ENCODE peak calls at places on chromosomes 12 and 14, in seven cellular contexts. A is HCT116, R is left ventricle myocardium inferior, G is body of pancreas, W is tibial artery, C is IMR-90, V is esophagus squamous epithelium. X is an unnamed sample. For H3K9me3, the result is how much of the 10 kb centered on the place peaks cover.

GRCh38 chr12:24931666-24932405 is 17.1 kb downstream of the BCAT1 start:
- DNase-seq in A (no peak), R (no peak), G (no peak), W (no peak), C (peak), V (no peak), X (no peak)

GRCh38 chr12:122166422-122167327 is 7.3 kb downstream of the IL31 start:
- DNase-seq in A (no peak), R (no peak), G (no peak), W (no peak), C (no peak), V (no peak), X (no peak)

GRCh38 chr14:55780156-55780946 is 200.3 kb downstream of the KTN1 start:
- DNase-seq in A (no peak), R (peak), G (peak), W (peak), C (peak), V (no peak), X (peak)

GRCh38 chr12:113368331-113368730 is 9.9 kb downstream of the PLBD2 start:
- DNase-seq in A (no peak), R (no peak), G (no peak), W (no peak), C (no peak), V (no peak), X (no peak)

GRCh38 chr12:10167588-10167987 is 4.3 kb downstream of the OLR1 start:
- DNase-seq in A (no peak), R (no peak), G (no peak), W (no peak), C (no peak), V (no peak), X (no peak)

GRCh38 chr12:22670762-22671161 is 45.8 kb downstream of the ETNK1 start:
- DNase-seq in A (no peak), R (no peak), G (no peak), W (no peak), C (peak), V (no peak), X (no peak)

GRCh38 chr12:102939059-102939458 is 18.4 kb upstream of the ASCL1 start:
- DNase-seq in A (no peak), R (no peak), G (no peak), W (no peak), C (no peak), V (no peak), X (no peak)

GRCh38 chr12:41234672-41235071 is 46.6 kb downstream of the PDZRN4 start:
- DNase-seq in A (no peak), R (no peak), G (no peak), W (no peak), C (no peak), V (no peak), X (no peak)

GRCh38 chr12:15196221-15196620 is 25.0 kb downstream of the RERG start:
- DNase-seq in A (no peak), R (no peak), G (no peak), W (no peak), C (no peak), V (no peak), X (no peak)

GRCh38 chr14:77407158-77407557 is 16.2 kb downstream of the NOXRED1 start:
- DNase-seq in A (no peak), R (no peak), G (no peak), W (no peak), C (no peak), V (no peak), X (peak)

GRCh38 chr12:96427269-96427729 is 27.1 kb upstream of the CDK17 start:
- DNase-seq in A (peak), R (peak), G (peak), W (peak), C (peak), V (no peak), X (no peak)

GRCh38 chr12:121955258-121956040 is 37.1 kb downstream of the CFAP251 start:
- DNase-seq in A (peak), R (no peak), G (no peak), W (no peak), C (peak), V (no peak), X (peak)

GRCh38 chr12:121241203-121241970 is 31.5 kb downstream of the P2RX4 start:
- DNase-seq in A (no peak), R (no peak), G (no peak), W (peak), C (no peak), V (no peak), X (no peak)

GRCh38 chr12:8852119-8852518 is 29.7 kb downstream of the A2ML1 start:
- DNase-seq in A (no peak), R (no peak), G (no peak), W (no peak), C (no peak), V (no peak), X (no peak)

GRCh38 chr12:108616941-108617858 is 16.5 kb downstream of the SELPLG start:
- DNase-seq in A (no peak), R (peak), G (no peak), W (no peak), C (no peak), V (no peak), X (no peak)

GRCh38 chr12:56358836-56359532 is 923 bp downstream of the STAT2 start:
- DNase-seq in A (no peak), R (no peak), G (no peak), W (no peak), C (peak), V (no peak), X (peak)

GRCh38 chr14:94322648-94323570 is at the start of gene SERPINA6:
- DNase-seq in A (no peak), R (no peak), G (peak), W (no peak), C (peak), V (no peak), X (peak)

GRCh38 chr14:77892381-77892871 is 92.5 kb downstream of the ADCK1 start:
- DNase-seq in A (no peak), R (peak), G (no peak), W (no peak), C (peak), V (no peak), X (peak)

GRCh38 chr14:20799955-20800544 is 2.6 kb downstream of the RNASE1 start:
- DNase-seq in A (no peak), R (peak), G (no peak), W (peak), C (no peak), V (peak), X (peak)

GRCh38 chr12:85138833-85139232 is 102.7 kb downstream of the LRRIQ1 start:
- DNase-seq in A (no peak), R (no peak), G (no peak), W (no peak), C (no peak), V (no peak), X (no peak)

GRCh38 chr14:75363570-75364227 is 64.1 kb upstream of the JDP2 start:
- DNase-seq in A (no peak), R (no peak), G (no peak), W (no peak), C (no peak), V (no peak), X (no peak)

GRCh38 chr12:108342985-108343384 is 3.9 kb upstream of the CMKLR1 start:
- DNase-seq in A (no peak), R (no peak), G (no peak), W (peak), C (no peak), V (no peak), X (no peak)

GRCh38 chr12:68565391-68565903 is 45.3 kb upstream of the RAP1B start:
- DNase-seq in A (no peak), R (no peak), G (no peak), W (no peak), C (peak), V (no peak), X (no peak)

GRCh38 chr12:124191024-124191359 is 103.9 kb upstream of the RFLNA start:
- DNase-seq in A (peak), R (no peak), G (no peak), W (no peak), C (no peak), V (no peak), X (peak)

GRCh38 chr12:46677749-46678148 is 148.0 kb downstream of the SLC38A4 start:
- DNase-seq in A (no peak), R (no peak), G (no peak), W (no peak), C (peak), V (no peak), X (peak)

GRCh38 chr14:77026930-77027537 is 1.5 kb downstream of the IRF2BPL start:
- DNase-seq in A (no peak), R (peak), G (peak), W (peak), C (peak), V (no peak), X (peak)

GRCh38 chr12:11769723-11770514 is 120.4 kb downstream of the ETV6 start:
- DNase-seq in A (no peak), R (no peak), G (no peak), W (no peak), C (no peak), V (no peak), X (no peak)

GRCh38 chr12:52307836-52308806 is 13.1 kb downstream of the KRT83 start:
- DNase-seq in A (peak), R (peak), G (peak), W (peak), C (peak), V (no peak), X (peak)

GRCh38 chr12:13165578-13166120 is 30.9 kb upstream of the EMP1 start:
- DNase-seq in A (peak), R (peak), G (peak), W (peak), C (peak), V (no peak), X (peak)

GRCh38 chr12:70157099-70157498 is 86.1 kb upstream of the CNOT2 start:
- DNase-seq in A (no peak), R (no peak), G (no peak), W (no peak), C (no peak), V (no peak), X (no peak)
- H3K9me3 ChIP-seq in A (under half), R (half or more), G (under half), W (under half), C (under half), V (under half), X (under half)

GRCh38 chr12:104634044-104634443 is 177.3 kb downstream of the CHST11 start:
- DNase-seq in A (no peak), R (no peak), G (no peak), W (no peak), C (no peak), V (no peak), X (no peak)
- TF ChIP-seq CTCF in A (no peak), R (no peak), G (no peak), W (no peak), C (no peak), V (no peak), X (no peak)

GRCh38 chr14:105888784-105889665 is 362.6 kb downstream of the TMEM121 start:
- DNase-seq in A (no peak), R (peak), G (peak), W (peak), C (no peak), V (no peak), X (no peak)
- H3K9me3 ChIP-seq in A (under half), R (under half), G (under half), W (under half), C (under half), V (under half), X (under half)

GRCh38 chr12:48107252-48107613 is 1.4 kb upstream of the SENP1 start:
- DNase-seq in A (no peak), R (no peak), G (no peak), W (no peak), C (no peak), V (no peak), X (no peak)

GRCh38 chr12:48106574-48107251 is 834 bp upstream of the SENP1 start:
- DNase-seq in A (no peak), R (no peak), G (no peak), W (no peak), C (peak), V (no peak), X (no peak)

GRCh38 chr12:48104531-48104930 is 1.3 kb downstream of the SENP1 start:
- DNase-seq in A (no peak), R (no peak), G (no peak), W (no peak), C (no peak), V (no peak), X (no peak)

GRCh38 chr12:48105321-48105866 is 485 bp downstream of the SENP1 start:
- DNase-seq in A (no peak), R (no peak), G (no peak), W (no peak), C (peak), V (no peak), X (no peak)

GRCh38 chr12:48105867-48106563 is at the start of gene SENP1:
- DNase-seq in A (peak), R (peak), G (peak), W (peak), C (peak), V (peak), X (peak)
- TF ChIP-seq CTCF in A (no peak), R (peak), G (no peak), W (peak), C (no peak), V (peak), X (peak)

DNA sequence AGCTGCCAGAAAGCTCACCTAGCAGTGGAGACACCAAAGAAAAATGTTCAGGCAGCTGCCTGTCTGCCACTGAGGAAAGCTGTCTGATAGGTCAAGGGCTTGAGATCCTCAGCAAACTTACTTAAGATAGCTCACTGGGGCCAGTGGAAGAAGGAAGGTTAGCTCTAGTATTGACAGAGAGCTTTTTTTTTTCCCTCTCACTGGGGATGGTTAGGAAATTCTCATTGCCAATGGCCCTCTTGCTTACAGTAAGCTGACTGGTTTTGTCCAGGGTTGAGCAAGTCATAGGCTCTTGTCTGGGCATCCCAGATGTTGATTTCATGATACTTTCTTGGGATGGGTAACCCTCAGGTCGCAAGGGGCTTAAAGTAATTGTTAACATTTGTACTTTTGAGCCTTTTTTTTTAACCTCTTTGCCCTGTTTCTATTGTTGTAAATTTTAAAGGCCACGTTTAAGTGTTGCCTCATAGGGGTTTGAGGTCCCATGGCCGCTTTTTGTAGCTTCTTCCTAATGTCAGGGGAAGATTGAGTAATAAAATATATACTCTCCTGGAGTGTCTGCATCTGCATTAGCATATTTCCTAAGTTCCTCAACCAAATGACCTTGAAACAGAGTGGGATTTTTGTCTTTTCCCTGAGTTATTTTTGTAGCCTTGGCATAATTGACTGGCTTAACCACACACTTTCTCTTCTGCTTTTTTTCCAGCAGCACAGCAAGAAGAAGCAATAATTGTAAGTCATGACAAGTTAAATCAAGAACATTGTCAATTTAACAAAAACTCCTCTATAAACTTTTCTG is 716.0 kb downstream of the LRFN5 start:
- DNase-seq in A (no peak), R (no peak), G (no peak), W (no peak), C (no peak), V (no peak), X (no peak)
- H3K9me3 ChIP-seq in A (under half), R (under half), G (under half), W (under half), C (under half), V (under half), X (under half)

DNA sequence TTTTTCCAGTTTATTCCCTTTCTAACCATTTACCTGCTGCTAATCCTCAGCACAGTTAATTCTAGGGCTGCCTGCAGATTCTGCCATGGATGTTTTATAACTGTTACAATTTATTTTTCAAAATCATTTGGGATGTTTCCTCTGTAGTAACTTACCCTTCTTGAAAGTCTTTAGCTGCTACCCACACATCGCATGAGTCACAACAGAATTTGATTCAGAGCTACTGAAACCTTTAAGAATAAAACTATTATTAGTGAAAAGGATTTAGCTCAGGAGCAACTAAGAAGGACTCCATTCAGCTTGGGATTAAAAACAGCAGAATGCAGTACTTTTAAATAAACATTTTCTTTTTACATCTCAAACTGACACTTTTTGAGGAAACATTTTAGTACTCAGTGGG is 41.7 kb upstream of the RGS6 start:
- DNase-seq in A (no peak), R (no peak), G (no peak), W (no peak), C (no peak), V (no peak), X (no peak)
- TF ChIP-seq CTCF in A (no peak), R (no peak), G (no peak), W (no peak), C (no peak), V (no peak), X (no peak)

DNA sequence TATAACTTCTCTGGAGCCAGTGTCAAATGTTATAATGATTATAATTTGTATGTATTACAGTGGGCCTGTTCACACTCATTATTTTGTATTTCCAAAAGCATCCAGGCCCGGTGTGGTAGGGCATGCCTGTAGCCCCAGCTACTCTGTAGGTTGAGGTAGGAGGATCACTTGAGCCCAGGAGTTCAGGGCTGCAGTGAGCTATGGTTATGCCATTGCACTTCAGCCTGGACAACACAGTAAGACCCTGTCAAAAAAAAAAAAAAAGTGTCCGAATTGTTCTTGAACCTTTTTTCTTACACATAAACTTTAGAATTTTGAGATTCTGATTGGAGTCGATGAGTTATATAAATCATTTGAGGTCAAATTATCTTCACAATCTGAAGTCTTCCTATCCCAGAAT is 1.0 kb downstream of the ZNF84 start:
- DNase-seq in A (no peak), R (no peak), G (no peak), W (no peak), C (no peak), V (no peak), X (no peak)
- H3K9me3 ChIP-seq in A (under half), R (half or more), G (under half), W (under half), C (under half), V (half or more), X (under half)

DNA sequence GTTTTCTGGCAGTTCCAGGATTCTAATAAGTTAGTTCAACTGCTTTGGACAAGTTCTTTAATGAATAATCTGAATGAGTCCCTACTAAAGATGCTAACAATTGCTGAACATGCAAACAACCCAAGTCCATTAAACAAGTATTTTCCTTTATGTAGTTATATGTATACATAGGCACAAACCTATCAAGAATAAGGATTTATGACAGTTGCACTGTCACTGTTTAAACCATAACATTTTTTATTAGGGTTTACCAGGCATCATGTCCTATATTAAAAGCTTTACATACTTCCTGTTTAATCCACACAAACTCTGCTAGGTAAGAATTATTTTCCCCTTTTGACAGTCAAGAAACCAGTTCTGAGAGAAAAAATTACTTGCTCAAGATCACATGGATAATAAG is 31.9 kb upstream of the COCH start:
- DNase-seq in A (no peak), R (no peak), G (no peak), W (no peak), C (no peak), V (no peak), X (no peak)
- TF ChIP-seq CTCF in A (no peak), R (no peak), G (no peak), W (no peak), C (no peak), V (no peak), X (no peak)

GRCh38 chr12:34343766-34344165 is 321.5 kb downstream of the ALG10 start:
- DNase-seq in A (no peak), R (no peak), G (no peak), W (no peak), C (no peak), V (no peak), X (no peak)

GRCh38 chr12:34344851-34345522 is 322.7 kb downstream of the ALG10 start:
- DNase-seq in A (no peak), R (no peak), G (no peak), W (no peak), C (no peak), V (no peak), X (no peak)

GRCh38 chr12:34341362-34341733 is 319.1 kb downstream of the ALG10 start:
- DNase-seq in A (no peak), R (no peak), G (no peak), W (no peak), C (no peak), V (no peak), X (no peak)

GRCh38 chr12:34342048-34342447 is 319.8 kb downstream of the ALG10 start:
- DNase-seq in A (no peak), R (no peak), G (no peak), W (no peak), C (no peak), V (no peak), X (no peak)

DNA sequence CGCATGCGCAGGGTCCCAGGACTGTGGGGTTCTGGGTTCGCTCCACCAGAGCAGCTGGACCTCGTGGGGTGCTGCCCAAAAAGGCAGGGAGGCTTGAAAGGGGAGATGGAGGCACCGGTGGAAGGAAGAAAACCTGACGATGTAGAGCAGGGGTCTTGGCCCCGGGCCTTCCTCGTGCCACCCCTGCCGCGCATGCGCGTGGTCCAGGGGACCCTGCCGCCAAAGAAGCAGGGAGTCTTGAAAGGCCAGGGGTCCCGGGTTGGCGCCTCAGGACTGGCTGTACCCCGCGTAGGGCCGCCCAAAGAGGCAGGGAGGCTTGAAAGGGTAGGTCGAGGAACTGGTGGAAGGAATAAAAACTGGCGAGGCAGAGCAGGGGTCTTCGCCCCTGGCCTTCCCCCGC is 321.0 kb downstream of the ALG10 start:
- DNase-seq in A (no peak), R (no peak), G (no peak), W (no peak), C (no peak), V (no peak), X (no peak)
- H3K9me3 ChIP-seq in A (under half), R (under half), G (under half), W (under half), C (under half), V (half or more), X (under half)

GRCh38 chr14:67815573-67816235 is 686 bp downstream of the ZFYVE26 start:
- DNase-seq in A (no peak), R (no peak), G (no peak), W (no peak), C (peak), V (no peak), X (peak)
- TF ChIP-seq CTCF in A (no peak), R (no peak), G (no peak), W (no peak), C (no peak), V (no peak), X (no peak)

X was measured in cardiac muscle cell.